ENCODE peak calls at places on chromosomes 11 and 22, in six cellular contexts. V, X, L, C, F and T are unnamed samples.

GRCh38 chr11:75792127-75792731 is 22.8 kb upstream of the UVRAG start:
- DNase-seq in V (no peak), X (no peak), L (no peak), C (no peak), F (no peak), T (no peak)

GRCh38 chr11:7833527-7833926 is 36.8 kb upstream of the OR5P2 start:
- DNase-seq in V (no peak), X (no peak), L (no peak), C (no peak), F (no peak), T (no peak)

GRCh38 chr11:2390871-2391662 is 9.5 kb upstream of the TSSC4 start:
- DNase-seq in V (no peak), X (peak; percentile 95), L (peak; percentile 31), C (peak; percentile 54), F (no peak), T (peak; percentile 37)

GRCh38 chr11:76665921-76666351 is 4.6 kb downstream of the LRRC32 start:
- DNase-seq in V (no peak), X (peak; percentile 54), L (no peak), C (no peak), F (no peak), T (no peak)

GRCh38 chr11:68136866-68137265 is 15.7 kb upstream of the CHKA start:
- DNase-seq in V (no peak), X (no peak), L (no peak), C (no peak), F (no peak), T (no peak)

GRCh38 chr11:119699227-119699626 is 29.8 kb downstream of the NECTIN1 start:
- DNase-seq in V (no peak), X (no peak), L (no peak), C (peak; percentile 31), F (no peak), T (no peak)

GRCh38 chr11:1531961-1532586 is 40.0 kb downstream of the DUSP8 start:
- DNase-seq in V (no peak), X (peak; percentile 89), L (no peak), C (no peak), F (no peak), T (no peak)

GRCh38 chr22:19398206-19398605 is 33.3 kb downstream of the HIRA start:
- DNase-seq in V (no peak), X (no peak), L (no peak), C (no peak), F (no peak), T (no peak)

GRCh38 chr11:64742087-64742939 is 1.6 kb downstream of the RASGRP2 start:
- DNase-seq in V (peak; percentile 68), X (no peak), L (no peak), C (no peak), F (peak; percentile 40), T (no peak)

GRCh38 chr11:5280582-5281102 is 10.9 kb upstream of the HBE1 start:
- DNase-seq in V (no peak), X (no peak), L (peak; percentile 94), C (peak; percentile 98), F (peak; percentile 11), T (peak; percentile 35)

GRCh38 chr22:48366056-48366455 is 1461.6 kb downstream of the BRD1 start:
- DNase-seq in V (no peak), X (peak; percentile 40), L (no peak), C (no peak), F (no peak), T (no peak)

GRCh38 chr11:10638285-10638684 is 55.3 kb downstream of the IRAG1 start:
- DNase-seq in V (no peak), X (no peak), L (no peak), C (peak; percentile 53), F (no peak), T (no peak)

DNA sequence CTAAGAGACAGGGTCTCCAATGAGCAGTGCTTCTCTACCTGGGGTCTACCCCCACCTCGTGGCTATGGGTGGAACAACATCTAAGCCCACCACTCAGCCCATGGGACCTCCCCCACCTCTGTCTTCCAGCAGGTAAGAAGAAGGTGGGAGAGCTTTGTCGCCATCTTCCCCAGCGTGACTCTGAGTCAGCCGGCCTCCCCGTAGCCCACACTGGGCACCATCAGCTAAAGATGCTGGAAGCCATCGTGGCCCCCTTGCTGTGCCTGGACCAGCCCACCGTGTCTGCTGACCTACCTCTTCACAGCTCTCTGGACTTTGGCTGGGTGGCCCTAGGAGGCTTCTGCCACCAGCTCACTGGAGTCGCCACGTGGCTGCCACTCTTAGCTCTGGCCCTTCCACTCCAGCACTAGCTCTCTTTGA is 954 bp downstream of the C11orf86 start:
- DNase-seq in V (no peak), X (no peak), L (no peak), C (no peak), F (peak; percentile 57), T (peak; percentile 57)
- TF ChIP-seq CTCF in V (no peak), X (peak; percentile 15), L (peak; percentile 79), C (peak; percentile 83), F (peak; percentile 83), T (peak; percentile 86)

GRCh38 chr11:108788565-108789199 is 123.8 kb downstream of the DDX10 start:
- DNase-seq in V (no peak), X (no peak), L (no peak), C (peak; percentile 66), F (peak; percentile 44), T (peak; percentile 65)
- TF ChIP-seq CTCF in V (no peak), X (no peak), L (peak; percentile 24), C (peak; percentile 63), F (peak; percentile 54), T (peak; percentile 71)

GRCh38 chr11:6782720-6783119 is at the start of gene OR2AG1:
- DNase-seq in V (no peak), X (no peak), L (no peak), C (no peak), F (no peak), T (no peak)

GRCh38 chr11:6778518-6778917 is 4.3 kb upstream of the OR2AG1 start:
- DNase-seq in V (no peak), X (no peak), L (no peak), C (no peak), F (no peak), T (no peak)
- TF ChIP-seq CTCF in V (no peak), X (no peak), L (no peak), C (no peak), F (no peak), T (no peak)

GRCh38 chr11:27555264-27555663 is 48.7 kb upstream of the LIN7C start:
- DNase-seq in V (no peak), X (no peak), L (no peak), C (no peak), F (no peak), T (no peak)
- TF ChIP-seq CTCF in V (no peak), X (no peak), L (no peak), C (no peak), F (no peak), T (no peak)

DNA sequence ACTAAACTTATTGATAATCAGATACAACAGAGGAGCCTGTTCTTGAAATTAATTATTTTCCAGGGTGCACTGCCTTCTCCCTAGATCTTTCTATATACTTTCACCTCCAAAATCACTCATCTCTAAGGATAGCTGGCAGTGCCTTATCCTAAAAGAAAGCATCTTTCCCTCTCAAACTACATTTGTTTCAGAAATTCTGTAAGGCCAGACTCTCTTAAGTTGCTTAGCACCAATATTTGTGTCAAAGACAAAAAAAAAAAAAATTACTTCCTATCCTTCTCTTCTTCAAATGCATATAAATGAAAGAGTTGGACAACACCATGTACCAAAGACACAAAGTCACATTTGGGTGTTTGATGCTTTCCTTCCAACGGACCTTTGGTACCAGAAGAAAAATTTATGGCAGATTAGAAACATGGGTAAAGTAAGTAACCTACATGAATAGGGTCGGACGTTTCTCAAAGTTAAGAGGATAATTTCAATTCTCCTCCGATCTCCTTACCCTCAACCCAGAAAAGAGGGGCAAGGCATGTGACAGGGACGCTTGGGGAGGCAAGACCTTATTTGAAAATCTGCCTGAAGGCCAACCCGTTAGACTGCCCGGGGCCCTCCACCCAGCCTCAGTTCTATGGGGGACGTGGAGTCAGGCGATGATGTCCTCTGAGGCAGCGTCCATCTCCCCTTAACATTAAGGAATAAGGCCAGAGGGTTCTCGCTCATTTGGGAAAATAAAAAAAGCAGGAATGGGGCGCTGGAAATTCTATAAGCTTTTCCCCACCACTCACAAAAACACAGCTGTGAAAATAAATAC is 66.3 kb downstream of the ETS1 start:
- DNase-seq in V (no peak), X (no peak), L (no peak), C (no peak), F (no peak), T (no peak)
- TF ChIP-seq CTCF in V (no peak), X (no peak), L (no peak), C (no peak), F (peak; percentile 14), T (no peak)

DNA sequence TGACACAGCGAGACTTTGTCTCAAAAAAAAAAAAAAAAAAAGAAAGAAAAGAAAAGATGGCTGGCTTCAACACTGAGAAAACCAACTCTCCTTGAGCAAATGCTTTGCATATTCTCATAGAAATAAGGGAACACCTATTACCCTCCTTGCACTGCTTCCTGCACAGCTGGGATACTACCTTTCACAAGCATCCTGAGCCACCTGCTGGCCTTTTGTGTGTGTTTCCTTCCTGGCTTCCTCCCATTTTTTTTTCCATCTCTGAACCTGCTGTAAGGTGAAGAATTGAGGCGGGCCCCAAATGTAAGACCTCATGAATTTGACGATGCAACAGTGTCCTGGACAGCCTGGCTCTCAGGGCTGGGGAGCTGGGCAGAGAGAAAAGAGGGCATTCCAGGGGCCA is 1.9 kb upstream of the RFPL3 start:
- DNase-seq in V (no peak), X (no peak), L (no peak), C (no peak), F (no peak), T (no peak)
- TF ChIP-seq CTCF in V (no peak), X (no peak), L (no peak), C (no peak), F (no peak), T (no peak)

DNA sequence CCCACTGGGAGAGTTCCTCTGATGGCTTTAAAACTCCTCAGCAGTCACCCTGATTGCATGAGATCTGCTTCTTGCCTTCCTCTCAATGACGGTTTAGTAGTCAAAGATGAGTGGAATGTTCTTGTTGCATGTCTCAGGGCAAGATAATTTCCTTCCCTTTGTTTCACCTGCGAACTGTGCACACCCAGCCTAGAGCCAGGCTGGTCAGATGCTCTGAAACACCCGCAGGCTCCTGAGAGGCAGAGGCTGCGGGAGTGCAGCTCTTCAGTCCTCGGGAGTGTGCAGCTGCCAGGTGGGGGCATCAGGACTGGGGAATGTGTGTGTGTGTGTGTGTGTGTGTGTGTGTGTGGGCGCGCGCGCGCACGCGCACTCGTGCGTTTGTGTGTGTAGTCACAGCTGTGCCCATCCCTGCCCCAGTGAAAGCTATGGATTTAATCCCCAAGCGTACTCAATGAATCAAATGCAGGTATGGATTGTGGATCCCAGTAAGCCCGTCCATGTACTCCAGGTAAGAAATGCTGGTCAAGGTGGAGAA is 136.2 kb upstream of the NTM start:
- DNase-seq in V (no peak), X (no peak), L (no peak), C (no peak), F (no peak), T (no peak)
- TF ChIP-seq CTCF in V (no peak), X (no peak), L (no peak), C (no peak), F (no peak), T (no peak)

DNA sequence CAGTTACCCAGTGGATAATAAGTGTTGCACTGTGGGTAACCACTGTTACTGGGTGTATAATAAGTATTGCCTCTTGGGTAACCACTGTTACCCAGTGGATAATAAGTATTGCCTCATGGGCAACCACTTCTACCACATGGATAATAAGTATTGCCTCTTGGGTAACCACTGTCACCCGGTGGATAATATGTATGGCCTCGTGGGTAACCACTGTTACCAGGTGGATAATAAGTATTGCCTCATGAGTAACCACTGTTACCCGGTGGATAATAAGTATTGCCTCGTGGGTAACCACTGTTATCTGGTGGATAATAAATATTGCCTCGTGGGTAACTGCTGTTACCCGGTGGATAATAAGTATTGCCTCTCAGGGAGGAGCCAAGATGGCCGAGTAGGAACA is 29.7 kb upstream of the NXPE4 start:
- DNase-seq in V (no peak), X (no peak), L (no peak), C (no peak), F (no peak), T (no peak)
- TF ChIP-seq CTCF in V (no peak), X (no peak), L (no peak), C (no peak), F (no peak), T (no peak)